ENCODE peak calls at places on chromosomes 3 and 15, in five cellular contexts. L, Q, M, H and Y are unnamed samples.
A peak's percentile ranks its signal among the peaks of the same experiment; 100 is the strongest.

GRCh38 chr15:66294932-66295235 is 1.5 kb downstream of the DIS3L start:
- DNase-seq in L (no peak), Q (no peak), M (no peak), H (no peak), Y (no peak)

GRCh38 chr3:149042766-149043386 is 43.5 kb downstream of the HLTF start:
- DNase-seq in L (no peak), Q (no peak), M (no peak), H (no peak), Y (no peak)

GRCh38 chr3:161342629-161343028 is 28.7 kb downstream of the SPTSSB start:
- DNase-seq in L (no peak), Q (no peak), M (no peak), H (no peak), Y (no peak)

GRCh38 chr3:38313685-38314084 is 31.6 kb downstream of the SLC22A14 start:
- DNase-seq in L (no peak), Q (no peak), M (no peak), H (no peak), Y (no peak)

GRCh38 chr15:84552896-84553295 is 47.9 kb upstream of the ZSCAN2 start:
- DNase-seq in L (no peak), Q (no peak), M (no peak), H (no peak), Y (no peak)

GRCh38 chr15:63241316-63241715 is 36.1 kb upstream of the APH1B start:
- DNase-seq in L (no peak), Q (no peak), M (no peak), H (no peak), Y (no peak)

GRCh38 chr3:129119365-129120100 is 2.1 kb downstream of the RAB43 start:
- DNase-seq in L (no peak), Q (peak; percentile 53), M (no peak), H (peak; percentile 64), Y (no peak)

GRCh38 chr15:64634020-64634419 is 141.4 kb downstream of the RBPMS2 start:
- DNase-seq in L (no peak), Q (no peak), M (no peak), H (peak; percentile 60), Y (no peak)

GRCh38 chr3:154023148-154023547 is 98.0 kb upstream of the ARHGEF26 start:
- DNase-seq in L (no peak), Q (no peak), M (no peak), H (no peak), Y (no peak)

GRCh38 chr15:101248274-101248673 is 3.6 kb downstream of the CHSY1 start:
- DNase-seq in L (no peak), Q (no peak), M (no peak), H (peak; percentile 20), Y (no peak)

GRCh38 chr3:72354486-72354885 is 493.8 kb downstream of the SHQ1 start:
- DNase-seq in L (no peak), Q (no peak), M (no peak), H (no peak), Y (no peak)

GRCh38 chr15:31459011-31459748 is 132.5 kb downstream of the KLF13 start:
- DNase-seq in L (no peak), Q (no peak), M (no peak), H (no peak), Y (peak; percentile 4)

GRCh38 chr3:34837848-34838741 is 801.2 kb upstream of the ARPP21 start:
- DNase-seq in L (no peak), Q (no peak), M (no peak), H (no peak), Y (no peak)

GRCh38 chr15:46848704-46849103 is 868.6 kb upstream of the SEMA6D start:
- DNase-seq in L (no peak), Q (no peak), M (no peak), H (no peak), Y (no peak)

GRCh38 chr15:84947947-84948830 is 33.5 kb upstream of the PDE8A start:
- DNase-seq in L (peak; percentile 76), Q (no peak), M (no peak), H (no peak), Y (peak; percentile 49)

GRCh38 chr3:19394946-19395345 is 246.6 kb downstream of the KCNH8 start:
- DNase-seq in L (no peak), Q (no peak), M (no peak), H (no peak), Y (no peak)

GRCh38 chr3:13092621-13093339 is 19.6 kb upstream of the IQSEC1 start:
- DNase-seq in L (peak; percentile 79), Q (peak; percentile 67), M (no peak), H (no peak), Y (peak; percentile 39)

GRCh38 chr3:141485578-141486415 is 1.0 kb upstream of the RASA2 start:
- DNase-seq in L (no peak), Q (no peak), M (no peak), H (no peak), Y (no peak)

GRCh38 chr3:149539491-149539890 is 65.0 kb downstream of the TM4SF4 start:
- DNase-seq in L (no peak), Q (no peak), M (no peak), H (no peak), Y (no peak)

GRCh38 chr3:169811606-169812123 is 1.0 kb upstream of the LRRIQ4 start:
- DNase-seq in L (no peak), Q (no peak), M (no peak), H (no peak), Y (no peak)

GRCh38 chr15:78159395-78159794 is 10.2 kb downstream of the IDH3A start:
- DNase-seq in L (no peak), Q (no peak), M (no peak), H (no peak), Y (no peak)

GRCh38 chr3:36525115-36525711 is 144.9 kb downstream of the STAC start:
- DNase-seq in L (no peak), Q (no peak), M (no peak), H (no peak), Y (no peak)

GRCh38 chr3:160279657-160280056 is 54.4 kb downstream of the C3orf80 start:
- DNase-seq in L (no peak), Q (no peak), M (no peak), H (peak; percentile 45), Y (no peak)

GRCh38 chr3:43526956-43527355 is 94.9 kb downstream of the ANO10 start:
- DNase-seq in L (no peak), Q (no peak), M (no peak), H (no peak), Y (no peak)

GRCh38 chr15:25718597-25718996 is 144.5 kb downstream of the ATP10A start:
- DNase-seq in L (peak; percentile 40), Q (no peak), M (no peak), H (peak; percentile 28), Y (no peak)

GRCh38 chr3:21041621-21042020 is 709.4 kb downstream of the ZNF385D start:
- DNase-seq in L (no peak), Q (no peak), M (no peak), H (no peak), Y (no peak)

GRCh38 chr15:64004582-64004981 is 41.7 kb downstream of the DAPK2 start:
- DNase-seq in L (no peak), Q (peak; percentile 73), M (peak; percentile 84), H (no peak), Y (no peak)

GRCh38 chr3:72254483-72254882 is 469.5 kb upstream of the PROK2 start:
- DNase-seq in L (no peak), Q (no peak), M (no peak), H (no peak), Y (no peak)

GRCh38 chr3:136925425-136926190 is 32.2 kb upstream of the IL20RB start:
- DNase-seq in L (no peak), Q (no peak), M (no peak), H (no peak), Y (no peak)

GRCh38 chr3:157070600-157070999 is 89.3 kb downstream of the CCNL1 start:
- DNase-seq in L (no peak), Q (peak; percentile 76), M (no peak), H (no peak), Y (no peak)

GRCh38 chr3:126394179-126394976 is at the start of gene CFAP100:
- DNase-seq in L (peak; percentile 78), Q (no peak), M (no peak), H (peak; percentile 93), Y (no peak)

GRCh38 chr15:40343512-40343911 is 2.8 kb upstream of the CCDC9B start:
- DNase-seq in L (no peak), Q (no peak), M (peak; percentile 68), H (no peak), Y (no peak)
- H3K4me1 ChIP-seq in L (peaks cover 66% of the 10 kb centered on the region), Q (peaks cover 33% of the 10 kb centered on the region), M (peaks cover 14% of the 10 kb centered on the region), H (peaks cover 3% of the 10 kb centered on the region), Y (peaks cover 3% of the 10 kb centered on the region)

GRCh38 chr15:58900628-58901027 is 32.9 kb downstream of the SLTM start:
- DNase-seq in L (no peak), Q (no peak), M (no peak), H (no peak), Y (no peak)
- H3K36me3 ChIP-seq in L (peaks cover 10% of the 10 kb centered on the region), Q (no peaks in the 10 kb centered on the region), M (peaks cover 17% of the 10 kb centered on the region), H (peaks cover 75% of the 10 kb centered on the region), Y (no peaks in the 10 kb centered on the region)

DNA sequence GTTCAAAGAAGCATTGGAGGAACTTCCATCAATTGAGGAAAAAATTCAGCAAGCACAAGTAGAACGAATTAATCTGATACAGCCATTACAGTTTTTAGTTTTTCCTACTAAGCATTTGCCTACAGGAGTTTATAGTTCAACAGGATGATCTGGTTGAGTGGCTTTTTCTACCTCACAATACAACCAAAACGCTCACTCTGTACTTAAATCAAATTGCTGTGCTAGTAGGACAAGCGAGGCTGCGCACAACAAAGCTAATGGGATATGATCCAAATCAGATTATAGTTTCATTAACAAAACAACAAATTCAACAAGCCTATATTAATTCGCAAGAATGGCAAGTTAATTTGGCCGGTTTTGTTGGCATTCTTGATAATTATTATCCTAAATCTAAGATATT is 44.2 kb downstream of the ETFA start:
- DNase-seq in L (no peak), Q (no peak), M (no peak), H (no peak), Y (no peak)
- H3K9me3 ChIP-seq in L (peaks cover 3% of the 10 kb centered on the region), Q (no peaks in the 10 kb centered on the region), M (peaks cover 11% of the 10 kb centered on the region), H (peaks cover 98% of the 10 kb centered on the region), Y (peaks cover 15% of the 10 kb centered on the region)

GRCh38 chr3:139320551-139321309 is 23.1 kb upstream of the MRPS22 start:
- DNase-seq in L (no peak), Q (no peak), M (no peak), H (no peak), Y (no peak)
- H3K4me1 ChIP-seq in L (no peaks in the 10 kb centered on the region), Q (peaks cover 19% of the 10 kb centered on the region), M (no peaks in the 10 kb centered on the region), H (no peaks in the 10 kb centered on the region), Y (no peaks in the 10 kb centered on the region)

DNA sequence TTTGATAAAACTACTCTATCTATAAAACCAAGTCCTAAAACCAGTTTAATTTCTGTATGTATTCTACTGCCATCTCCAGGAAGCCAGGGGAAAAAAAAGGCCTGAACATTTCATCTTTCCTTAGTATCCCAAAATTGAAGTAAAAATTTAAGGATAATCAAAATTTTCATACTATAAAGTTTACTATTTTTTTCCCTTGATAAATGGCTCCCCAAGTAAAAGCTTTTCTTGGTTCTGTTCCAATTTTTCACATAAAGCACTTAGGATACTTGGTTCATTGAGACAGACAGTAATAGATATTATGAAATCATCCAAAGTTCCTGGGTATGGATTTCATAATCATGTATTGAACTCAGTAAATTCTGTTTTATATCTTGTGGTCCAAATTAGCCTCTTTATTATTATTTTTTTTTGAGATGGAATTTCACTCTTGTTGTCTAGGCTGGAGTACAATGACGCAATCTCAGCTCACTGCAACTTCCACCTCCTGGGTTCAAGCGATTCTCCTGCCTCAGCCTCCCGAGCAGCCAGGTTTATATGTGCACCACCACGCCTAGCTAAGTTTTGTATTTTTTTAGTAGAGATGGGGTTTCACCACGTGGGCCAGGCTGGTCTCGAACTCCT is 34.5 kb downstream of the ICE2 start:
- DNase-seq in L (no peak), Q (no peak), M (no peak), H (no peak), Y (no peak)
- H3K36me3 ChIP-seq in L (peaks cover 16% of the 10 kb centered on the region), Q (no peaks in the 10 kb centered on the region), M (peaks cover 11% of the 10 kb centered on the region), H (peaks cover 43% of the 10 kb centered on the region), Y (no peaks in the 10 kb centered on the region)

GRCh38 chr15:79914728-79915127 is 17.9 kb upstream of the MTHFS start:
- DNase-seq in L (no peak), Q (no peak), M (no peak), H (no peak), Y (no peak)
- H3K9me3 ChIP-seq in L (peaks cover 19% of the 10 kb centered on the region), Q (no peaks in the 10 kb centered on the region), M (peaks cover 16% of the 10 kb centered on the region), H (peaks cover 97% of the 10 kb centered on the region), Y (peaks cover 30% of the 10 kb centered on the region)